ENCODE peak calls at places on chromosomes 7 and 10, in six cellular contexts. H is stomach, Y is HCT116, G is erythroblast, J is NB4, Z is left colon. X is an unnamed sample.

GRCh38 chr7:52129278-52129677 is 812.7 kb upstream of the COBL start:
- DNase-seq in H (no peak), G (no peak), J (no peak), Z (no peak), Y (no peak), X (no peak)

GRCh38 chr10:71064413-71065118 is 147.8 kb upstream of the UNC5B start:
- DNase-seq in Z (no peak), H (no peak), G (no peak), Y (no peak), J (peak), X (peak)

GRCh38 chr10:116833986-116834760 is 15.1 kb upstream of the ENO4 start:
- DNase-seq in Z (no peak), H (no peak), Y (no peak), G (no peak), J (no peak), X (no peak)

GRCh38 chr7:131556055-131556911 is at the start of gene PODXL:
- DNase-seq in H (peak), G (peak), J (peak), Y (no peak), Z (peak), X (peak)

GRCh38 chr10:76523798-76524231 is 1092.4 kb downstream of the LRMDA start:
- DNase-seq in H (no peak), J (no peak), G (no peak), Y (no peak), Z (no peak), X (no peak)

GRCh38 chr10:74419491-74420466 is 268.8 kb downstream of the ADK start:
- DNase-seq in J (peak), G (peak), Z (no peak), H (no peak), Y (peak), X (peak)

GRCh38 chr7:22696672-22697071 is 30.3 kb upstream of the IL6 start:
- DNase-seq in G (no peak), H (no peak), Y (no peak), Z (no peak), J (no peak), X (peak)

GRCh38 chr7:2820508-2820934 is 23.6 kb downstream of the GNA12 start:
- DNase-seq in Z (peak), G (no peak), H (peak), J (peak), Y (no peak), X (peak)

GRCh38 chr10:96784253-96784652 is 47.8 kb upstream of the LCOR start:
- DNase-seq in Z (no peak), J (no peak), Y (no peak), H (no peak), G (no peak), X (no peak)

GRCh38 chr10:58179238-58179637 is 88.5 kb downstream of the IPMK start:
- DNase-seq in H (no peak), J (no peak), Z (no peak), Y (no peak), G (no peak), X (no peak)

GRCh38 chr10:98694014-98694413 is 247.3 kb upstream of the HPS1 start:
- DNase-seq in G (no peak), J (no peak), Y (no peak), Z (no peak), H (no peak), X (no peak)

GRCh38 chr7:25158962-25159361 is 33.9 kb upstream of the CYCS start:
- DNase-seq in G (no peak), Z (no peak), J (no peak), Y (no peak), H (no peak), X (no peak)

GRCh38 chr7:80842479-80842797 is 76.4 kb downstream of the SEMA3C start:
- DNase-seq in H (no peak), Z (no peak), G (no peak), Y (no peak), J (no peak), X (peak)

GRCh38 chr10:23439920-23440875 is 1.3 kb downstream of the OTUD1 start:
- DNase-seq in Z (peak), Y (no peak), J (peak), H (peak), G (peak), X (no peak)

GRCh38 chr7:158778476-158778875 is 50.8 kb downstream of the ESYT2 start:
- DNase-seq in Y (no peak), H (no peak), G (no peak), J (no peak), Z (no peak), X (no peak)

GRCh38 chr7:148211641-148212040 is 378.9 kb upstream of the C7orf33 start:
- DNase-seq in Y (no peak), H (no peak), J (no peak), G (no peak), Z (no peak), X (no peak)

GRCh38 chr10:99979066-99979685 is 30.6 kb downstream of the DNMBP start:
- DNase-seq in J (no peak), H (no peak), G (no peak), Z (no peak), Y (no peak), X (no peak)

GRCh38 chr7:12674861-12675260 is 12.6 kb upstream of the ARL4A start:
- DNase-seq in Y (no peak), J (peak), Z (no peak), G (peak), H (no peak), X (peak)

GRCh38 chr10:43380610-43381222 is 9.3 kb downstream of the FXYD4 start:
- DNase-seq in Y (peak), Z (no peak), J (no peak), G (peak), H (no peak), X (no peak)

GRCh38 chr7:50409856-50410468 is 40.2 kb downstream of the FIGNL1 start:
- DNase-seq in Y (no peak), J (peak), G (no peak), Z (peak), H (no peak), X (peak)

GRCh38 chr7:146346096-146346495 is 229.5 kb downstream of the CNTNAP2 start:
- DNase-seq in H (no peak), G (no peak), Y (no peak), Z (no peak), J (no peak), X (no peak)

GRCh38 chr7:749121-749520 is 22.0 kb upstream of the PRKAR1B start:
- DNase-seq in H (peak), G (no peak), J (no peak), Z (peak), Y (no peak), X (no peak)

GRCh38 chr10:77983384-77984341 is 45.7 kb downstream of the POLR3A start:
- DNase-seq in Z (no peak), G (no peak), Y (no peak), H (no peak), J (no peak), X (peak)

GRCh38 chr7:106306256-106306655 is 21.5 kb upstream of the NAMPT start:
- DNase-seq in G (no peak), J (no peak), Z (no peak), Y (no peak), H (no peak), X (no peak)

GRCh38 chr10:45420453-45421192 is 46.6 kb downstream of the ALOX5 start:
- DNase-seq in Z (peak), H (peak), Y (no peak), G (peak), J (peak), X (peak)

GRCh38 chr7:19713676-19714075 is 4.8 kb upstream of the POLR1F start:
- DNase-seq in J (peak), G (peak), Z (no peak), Y (peak), H (no peak), X (peak)

GRCh38 chr10:122239578-122240257 is 31.4 kb upstream of the BTBD16 start:
- DNase-seq in J (peak), G (no peak), H (no peak), Z (no peak), Y (no peak), X (no peak)

GRCh38 chr10:44787480-44788075 is 123.6 kb upstream of the TMEM72 start:
- DNase-seq in Y (no peak), J (no peak), G (no peak), Z (no peak), H (no peak), X (no peak)

GRCh38 chr10:71213127-71213616 is 802 bp downstream of the UNC5B start:
- DNase-seq in Z (peak), Y (peak), G (no peak), H (peak), J (peak), X (peak)

GRCh38 chr7:99406557-99406956 is 1.8 kb downstream of the PDAP1 start:
- DNase-seq in Z (no peak), G (peak), H (no peak), J (no peak), Y (no peak), X (no peak)

GRCh38 chr7:131735151-131735550 is 178.7 kb upstream of the PODXL start:
- DNase-seq in J (no peak), Z (no peak), H (no peak), G (no peak), Y (no peak), X (no peak)

GRCh38 chr7:156475666-156476065 is 164.9 kb upstream of the RNF32 start:
- DNase-seq in Z (no peak), H (no peak), G (no peak), Y (peak), J (peak), X (no peak)

GRCh38 chr7:36623247-36623646 is 101.0 kb downstream of the AOAH start:
- DNase-seq in G (no peak), Z (no peak), Y (no peak), H (no peak), J (no peak), X (peak)

X was measured in MV-4-11.